ENCODE peak calls at places on chromosomes 13 and 19, in nine cellular contexts. One of them, this sample, is unnamed.

GRCh38 chr13:47455581-47455980 is 545.5 kb downstream of the SUCLA2 start:
- DNase-seq in cardiac muscle cell: peak
- DNase-seq in heart right ventricle: no peak
- DNase-seq in pancreas: no peak
- DNase-seq in brain microvascular endothelial cell: no peak
- DNase-seq in K562: no peak
- DNase-seq in AG04450: no peak
- DNase-seq in vagina: no peak
- DNase-seq in right lobe of liver: no peak
- DNase-seq in this sample: no peak

GRCh38 chr13:91719033-91719432 is 320.6 kb downstream of the GPC5 start:
- DNase-seq in heart right ventricle: no peak
- DNase-seq in cardiac muscle cell: no peak
- DNase-seq in AG04450: no peak
- DNase-seq in K562: peak
- DNase-seq in pancreas: no peak
- DNase-seq in brain microvascular endothelial cell: peak
- DNase-seq in vagina: no peak
- DNase-seq in right lobe of liver: no peak
- DNase-seq in this sample: no peak

GRCh38 chr13:31090921-31091624 is 70.6 kb downstream of the HSPH1 start:
- DNase-seq in vagina: no peak
- DNase-seq in heart right ventricle: no peak
- DNase-seq in brain microvascular endothelial cell: no peak
- DNase-seq in pancreas: peak
- DNase-seq in cardiac muscle cell: no peak
- DNase-seq in AG04450: no peak
- DNase-seq in right lobe of liver: no peak
- DNase-seq in K562: no peak
- DNase-seq in this sample: no peak

GRCh38 chr13:74978596-74978995 is 503.4 kb downstream of the TBC1D4 start:
- DNase-seq in K562: no peak
- DNase-seq in heart right ventricle: no peak
- DNase-seq in pancreas: no peak
- DNase-seq in AG04450: no peak
- DNase-seq in vagina: no peak
- DNase-seq in brain microvascular endothelial cell: no peak
- DNase-seq in cardiac muscle cell: no peak
- DNase-seq in right lobe of liver: no peak
- DNase-seq in this sample: no peak

GRCh38 chr13:29664591-29664990 is 69.1 kb upstream of the SLC7A1 start:
- DNase-seq in vagina: no peak
- DNase-seq in cardiac muscle cell: no peak
- DNase-seq in brain microvascular endothelial cell: no peak
- DNase-seq in heart right ventricle: no peak
- DNase-seq in AG04450: no peak
- DNase-seq in right lobe of liver: no peak
- DNase-seq in pancreas: no peak
- DNase-seq in K562: no peak
- DNase-seq in this sample: no peak

GRCh38 chr13:63167699-63168337 is 1752.2 kb upstream of the PCDH20 start:
- DNase-seq in cardiac muscle cell: no peak
- DNase-seq in vagina: no peak
- DNase-seq in right lobe of liver: no peak
- DNase-seq in brain microvascular endothelial cell: no peak
- DNase-seq in K562: no peak
- DNase-seq in AG04450: no peak
- DNase-seq in pancreas: no peak
- DNase-seq in heart right ventricle: no peak
- DNase-seq in this sample: no peak

GRCh38 chr13:33934343-33934742 is 116.4 kb downstream of the RFC3 start:
- DNase-seq in cardiac muscle cell: no peak
- DNase-seq in vagina: no peak
- DNase-seq in pancreas: no peak
- DNase-seq in K562: no peak
- DNase-seq in right lobe of liver: no peak
- DNase-seq in brain microvascular endothelial cell: no peak
- DNase-seq in AG04450: no peak
- DNase-seq in heart right ventricle: no peak
- DNase-seq in this sample: no peak

GRCh38 chr13:94656766-94657165 is 55.1 kb downstream of the GPR180 start:
- DNase-seq in pancreas: no peak
- DNase-seq in cardiac muscle cell: no peak
- DNase-seq in vagina: no peak
- DNase-seq in K562: peak
- DNase-seq in heart right ventricle: no peak
- DNase-seq in right lobe of liver: no peak
- DNase-seq in brain microvascular endothelial cell: peak
- DNase-seq in AG04450: peak
- DNase-seq in this sample: no peak

GRCh38 chr19:8208119-8208709 is 956 bp upstream of the CERS4 start:
- DNase-seq in heart right ventricle: no peak
- DNase-seq in brain microvascular endothelial cell: no peak
- DNase-seq in vagina: no peak
- DNase-seq in K562: no peak
- DNase-seq in AG04450: no peak
- DNase-seq in pancreas: no peak
- DNase-seq in right lobe of liver: peak
- DNase-seq in cardiac muscle cell: no peak
- DNase-seq in this sample: peak

GRCh38 chr19:7145494-7145893 is 76.0 kb downstream of the ZNF557 start:
- DNase-seq in heart right ventricle: no peak
- DNase-seq in cardiac muscle cell: no peak
- DNase-seq in brain microvascular endothelial cell: no peak
- DNase-seq in vagina: no peak
- DNase-seq in pancreas: no peak
- DNase-seq in right lobe of liver: peak
- DNase-seq in K562: no peak
- DNase-seq in AG04450: no peak
- DNase-seq in this sample: no peak

GRCh38 chr19:22625266-22626035 is 8.7 kb upstream of the ZNF492 start:
- DNase-seq in brain microvascular endothelial cell: no peak
- DNase-seq in AG04450: no peak
- DNase-seq in vagina: peak
- DNase-seq in pancreas: no peak
- DNase-seq in K562: no peak
- DNase-seq in heart right ventricle: no peak
- DNase-seq in cardiac muscle cell: no peak
- DNase-seq in right lobe of liver: no peak
- DNase-seq in this sample: no peak

GRCh38 chr19:4057913-4058695 is 8.6 kb downstream of the ZBTB7A start:
- DNase-seq in cardiac muscle cell: no peak
- DNase-seq in heart right ventricle: peak
- DNase-seq in brain microvascular endothelial cell: peak
- DNase-seq in vagina: no peak
- DNase-seq in AG04450: peak
- DNase-seq in pancreas: peak
- DNase-seq in K562: peak
- DNase-seq in right lobe of liver: peak
- DNase-seq in this sample: peak
- H3K4me3 ChIP-seq in cardiac muscle cell: no peak
- H3K4me3 ChIP-seq in heart right ventricle: peak
- H3K4me3 ChIP-seq in brain microvascular endothelial cell: peak
- H3K4me3 ChIP-seq in vagina: peak
- H3K4me3 ChIP-seq in AG04450: peak
- H3K4me3 ChIP-seq in pancreas: no peak
- H3K4me3 ChIP-seq in K562: peak
- H3K4me3 ChIP-seq in right lobe of liver: peak
- H3K4me3 ChIP-seq in this sample: peak

GRCh38 chr13:50518791-50519201 is 324.7 kb downstream of the DLEU7 start:
- DNase-seq in K562: no peak
- DNase-seq in AG04450: peak
- DNase-seq in vagina: no peak
- DNase-seq in right lobe of liver: peak
- DNase-seq in cardiac muscle cell: no peak
- DNase-seq in pancreas: no peak
- DNase-seq in brain microvascular endothelial cell: no peak
- DNase-seq in heart right ventricle: no peak
- DNase-seq in this sample: peak

GRCh38 chr13:50521750-50522149 is 321.7 kb downstream of the DLEU7 start:
- DNase-seq in vagina: no peak
- DNase-seq in cardiac muscle cell: no peak
- DNase-seq in heart right ventricle: no peak
- DNase-seq in K562: no peak
- DNase-seq in AG04450: no peak
- DNase-seq in brain microvascular endothelial cell: no peak
- DNase-seq in right lobe of liver: no peak
- DNase-seq in pancreas: no peak
- DNase-seq in this sample: no peak

GRCh38 chr13:50519866-50520265 is 323.6 kb downstream of the DLEU7 start:
- DNase-seq in AG04450: no peak
- DNase-seq in heart right ventricle: no peak
- DNase-seq in right lobe of liver: no peak
- DNase-seq in K562: no peak
- DNase-seq in cardiac muscle cell: no peak
- DNase-seq in vagina: no peak
- DNase-seq in brain microvascular endothelial cell: no peak
- DNase-seq in pancreas: no peak
- DNase-seq in this sample: no peak

GRCh38 chr13:50521191-50521590 is 322.3 kb downstream of the DLEU7 start:
- DNase-seq in heart right ventricle: no peak
- DNase-seq in cardiac muscle cell: no peak
- DNase-seq in right lobe of liver: no peak
- DNase-seq in brain microvascular endothelial cell: no peak
- DNase-seq in AG04450: no peak
- DNase-seq in pancreas: no peak
- DNase-seq in K562: no peak
- DNase-seq in vagina: no peak
- DNase-seq in this sample: no peak

GRCh38 chr13:50518131-50518530 is 325.4 kb downstream of the DLEU7 start:
- DNase-seq in vagina: no peak
- DNase-seq in right lobe of liver: no peak
- DNase-seq in AG04450: no peak
- DNase-seq in brain microvascular endothelial cell: no peak
- DNase-seq in cardiac muscle cell: no peak
- DNase-seq in pancreas: no peak
- DNase-seq in K562: no peak
- DNase-seq in heart right ventricle: no peak
- DNase-seq in this sample: no peak
- H3K27ac ChIP-seq in vagina: no peak
- H3K27ac ChIP-seq in right lobe of liver: peak
- H3K27ac ChIP-seq in AG04450: no peak
- H3K27ac ChIP-seq in brain microvascular endothelial cell: no peak
- H3K27ac ChIP-seq in cardiac muscle cell: no peak
- H3K27ac ChIP-seq in pancreas: no peak
- H3K27ac ChIP-seq in K562: no peak
- H3K27ac ChIP-seq in heart right ventricle: no peak
- H3K27ac ChIP-seq in this sample: peak

DNA sequence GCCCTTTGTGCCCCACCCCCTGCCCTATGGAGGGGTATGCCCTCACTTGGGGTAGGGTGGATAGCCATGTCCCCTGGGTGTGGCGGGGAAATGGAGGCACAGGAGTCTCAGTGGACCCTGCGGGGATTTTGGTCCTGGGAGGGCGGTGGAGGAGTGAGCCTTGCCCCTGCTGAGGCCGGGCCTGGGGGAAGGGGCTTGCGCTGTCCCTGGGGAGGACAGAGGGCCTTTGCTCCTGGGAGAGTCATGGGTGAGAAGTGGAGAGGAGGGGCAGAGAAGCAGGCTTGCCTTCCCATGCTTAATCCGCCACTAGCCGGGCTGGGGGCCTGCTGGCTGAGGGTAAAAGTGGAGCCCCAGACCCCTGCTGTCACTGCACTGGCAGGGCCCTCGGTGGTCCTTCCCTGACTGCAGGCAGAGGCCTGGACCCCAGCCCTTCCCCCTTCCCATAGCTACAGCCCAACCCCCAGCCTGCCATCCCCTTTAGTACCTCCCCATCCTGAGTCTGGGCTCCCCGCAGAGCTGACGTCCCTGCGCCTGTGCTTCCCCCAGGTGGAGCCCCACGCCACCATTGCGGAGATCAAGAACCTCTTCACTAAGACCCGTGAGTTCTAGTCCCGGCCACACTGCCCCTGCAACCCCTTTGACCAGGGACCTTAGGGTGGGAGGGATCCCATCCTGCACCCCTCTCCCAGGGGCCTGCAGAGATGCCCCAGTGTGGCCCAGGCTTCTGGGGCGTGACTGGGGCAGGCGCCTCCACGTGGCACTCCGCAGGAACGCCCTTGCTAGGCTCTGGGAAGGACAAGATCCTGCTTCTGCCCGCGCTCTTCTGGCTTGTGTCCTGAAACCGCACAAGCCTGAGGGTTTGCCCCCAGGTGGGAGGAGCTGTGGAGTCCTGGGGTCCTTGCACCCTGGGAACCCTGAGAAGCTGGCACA is 8.9 kb downstream of the NDUFB7 start:
- DNase-seq in heart right ventricle: no peak
- DNase-seq in pancreas: no peak
- DNase-seq in right lobe of liver: no peak
- DNase-seq in brain microvascular endothelial cell: no peak
- DNase-seq in K562: no peak
- DNase-seq in cardiac muscle cell: no peak
- DNase-seq in AG04450: no peak
- DNase-seq in vagina: no peak
- DNase-seq in this sample: no peak
- TF ChIP-seq CTCF in heart right ventricle: no peak
- TF ChIP-seq CTCF in pancreas: no peak
- TF ChIP-seq CTCF in right lobe of liver: no peak
- TF ChIP-seq CTCF in brain microvascular endothelial cell: no peak
- TF ChIP-seq CTCF in K562: no peak
- TF ChIP-seq CTCF in cardiac muscle cell: no peak
- TF ChIP-seq CTCF in AG04450: no peak
- TF ChIP-seq CTCF in vagina: no peak
- TF ChIP-seq CTCF in this sample: no peak

DNA sequence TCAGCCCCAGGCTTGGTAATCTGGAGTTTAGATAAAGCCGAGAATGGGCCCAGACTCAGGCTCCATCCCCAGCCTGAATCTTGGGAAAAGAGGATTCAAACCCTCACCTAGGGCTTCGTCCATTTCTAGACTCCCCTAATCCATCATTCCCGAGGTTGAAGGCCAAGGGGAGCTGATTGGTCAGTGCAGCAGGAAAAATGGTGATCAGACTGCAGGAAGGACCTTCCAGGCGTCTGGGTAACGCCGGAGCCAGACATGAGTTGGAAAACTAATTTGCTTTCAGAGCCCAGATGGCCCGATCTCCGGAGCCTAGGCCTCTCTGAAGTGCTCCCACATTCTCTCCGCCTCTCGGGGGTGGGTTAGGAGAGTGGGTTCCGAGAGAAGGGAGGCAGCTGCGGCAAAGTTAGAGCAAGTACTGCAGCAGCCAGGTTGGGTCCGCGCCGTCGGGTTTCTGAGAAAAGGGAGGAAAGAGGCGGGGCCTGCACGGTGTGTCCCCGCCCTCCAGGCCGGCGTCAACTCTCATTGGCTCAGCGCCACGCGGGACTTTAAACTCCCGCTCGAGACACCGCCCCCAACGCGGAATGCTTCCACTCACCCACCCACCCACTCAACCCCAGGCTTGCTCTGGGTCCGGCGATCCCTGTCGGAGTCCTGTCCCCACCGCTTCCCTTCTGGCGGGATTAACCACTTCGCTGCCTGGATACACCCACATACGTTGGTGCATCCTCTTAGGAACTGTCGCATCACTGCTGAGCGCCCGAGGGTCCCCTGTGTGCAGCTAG is 788 bp upstream of the RTBDN start:
- DNase-seq in brain microvascular endothelial cell: no peak
- DNase-seq in pancreas: peak
- DNase-seq in cardiac muscle cell: peak
- DNase-seq in K562: peak
- DNase-seq in vagina: no peak
- DNase-seq in heart right ventricle: no peak
- DNase-seq in right lobe of liver: no peak
- DNase-seq in AG04450: no peak
- DNase-seq in this sample: peak
- H3K4me3 ChIP-seq in brain microvascular endothelial cell: no peak
- H3K4me3 ChIP-seq in pancreas: no peak
- H3K4me3 ChIP-seq in cardiac muscle cell: no peak
- H3K4me3 ChIP-seq in K562: no peak
- H3K4me3 ChIP-seq in vagina: no peak
- H3K4me3 ChIP-seq in heart right ventricle: no peak
- H3K4me3 ChIP-seq in right lobe of liver: no peak
- H3K4me3 ChIP-seq in AG04450: no peak
- H3K4me3 ChIP-seq in this sample: peak